ENCODE peak calls at places on chromosomes 6 and 20, in ten cellular contexts. One of them, this sample, is unnamed.

GRCh38 chr6:113901482-113901881 is 44.3 kb downstream of the MARCKS start:
- DNase-seq in fibroblast of villous mesenchyme: peak
- DNase-seq in activated CD4-positive, alpha-beta T cell treated with anti-CD3 and anti-CD28 coated beads, Interleukin-2, amount 50 U/mL, for 1 hour: no peak
- DNase-seq in AG04450: no peak
- DNase-seq in MG63: peak
- DNase-seq in mesendoderm: no peak
- DNase-seq in WTC11: no peak
- DNase-seq in transverse colon: peak
- DNase-seq in astrocyte of the spinal cord: peak
- DNase-seq in H54: no peak
- DNase-seq in this sample: peak

GRCh38 chr6:13559251-13559650 is 15.2 kb upstream of the SIRT5 start:
- DNase-seq in AG04450: no peak
- DNase-seq in transverse colon: no peak
- DNase-seq in H54: no peak
- DNase-seq in fibroblast of villous mesenchyme: no peak
- DNase-seq in MG63: no peak
- DNase-seq in WTC11: no peak
- DNase-seq in astrocyte of the spinal cord: no peak
- DNase-seq in activated CD4-positive, alpha-beta T cell treated with anti-CD3 and anti-CD28 coated beads, Interleukin-2, amount 50 U/mL, for 1 hour: no peak
- DNase-seq in mesendoderm: no peak
- DNase-seq in this sample: no peak

GRCh38 chr6:150492507-150492906 is 107.2 kb upstream of the PLEKHG1 start:
- DNase-seq in WTC11: peak
- DNase-seq in activated CD4-positive, alpha-beta T cell treated with anti-CD3 and anti-CD28 coated beads, Interleukin-2, amount 50 U/mL, for 1 hour: no peak
- DNase-seq in AG04450: no peak
- DNase-seq in transverse colon: no peak
- DNase-seq in MG63: peak
- DNase-seq in mesendoderm: no peak
- DNase-seq in fibroblast of villous mesenchyme: no peak
- DNase-seq in H54: peak
- DNase-seq in astrocyte of the spinal cord: peak
- DNase-seq in this sample: no peak

GRCh38 chr6:116287668-116288282 is 8.0 kb upstream of the TSPYL1 start:
- DNase-seq in transverse colon: no peak
- DNase-seq in MG63: no peak
- DNase-seq in activated CD4-positive, alpha-beta T cell treated with anti-CD3 and anti-CD28 coated beads, Interleukin-2, amount 50 U/mL, for 1 hour: no peak
- DNase-seq in mesendoderm: peak
- DNase-seq in astrocyte of the spinal cord: peak
- DNase-seq in fibroblast of villous mesenchyme: peak
- DNase-seq in AG04450: no peak
- DNase-seq in WTC11: no peak
- DNase-seq in H54: no peak
- DNase-seq in this sample: peak

GRCh38 chr6:111119550-111120329 is 32.4 kb downstream of the SLC16A10 start:
- DNase-seq in astrocyte of the spinal cord: no peak
- DNase-seq in mesendoderm: no peak
- DNase-seq in H54: no peak
- DNase-seq in activated CD4-positive, alpha-beta T cell treated with anti-CD3 and anti-CD28 coated beads, Interleukin-2, amount 50 U/mL, for 1 hour: no peak
- DNase-seq in fibroblast of villous mesenchyme: peak
- DNase-seq in WTC11: no peak
- DNase-seq in AG04450: no peak
- DNase-seq in MG63: no peak
- DNase-seq in transverse colon: no peak
- DNase-seq in this sample: no peak

GRCh38 chr6:24549674-24550418 is 55.1 kb downstream of the ALDH5A1 start:
- DNase-seq in AG04450: no peak
- DNase-seq in WTC11: no peak
- DNase-seq in activated CD4-positive, alpha-beta T cell treated with anti-CD3 and anti-CD28 coated beads, Interleukin-2, amount 50 U/mL, for 1 hour: no peak
- DNase-seq in H54: no peak
- DNase-seq in MG63: no peak
- DNase-seq in mesendoderm: no peak
- DNase-seq in astrocyte of the spinal cord: no peak
- DNase-seq in fibroblast of villous mesenchyme: no peak
- DNase-seq in transverse colon: no peak
- DNase-seq in this sample: no peak

GRCh38 chr6:33704215-33704817 is 7.2 kb downstream of the UQCC2 start:
- DNase-seq in AG04450: no peak
- DNase-seq in mesendoderm: no peak
- DNase-seq in activated CD4-positive, alpha-beta T cell treated with anti-CD3 and anti-CD28 coated beads, Interleukin-2, amount 50 U/mL, for 1 hour: no peak
- DNase-seq in fibroblast of villous mesenchyme: no peak
- DNase-seq in WTC11: no peak
- DNase-seq in MG63: no peak
- DNase-seq in transverse colon: no peak
- DNase-seq in H54: no peak
- DNase-seq in astrocyte of the spinal cord: no peak
- DNase-seq in this sample: no peak

GRCh38 chr20:35929301-35929700 is 25.0 kb downstream of the SCAND1 start:
- DNase-seq in astrocyte of the spinal cord: no peak
- DNase-seq in transverse colon: no peak
- DNase-seq in H54: no peak
- DNase-seq in MG63: no peak
- DNase-seq in activated CD4-positive, alpha-beta T cell treated with anti-CD3 and anti-CD28 coated beads, Interleukin-2, amount 50 U/mL, for 1 hour: no peak
- DNase-seq in fibroblast of villous mesenchyme: no peak
- DNase-seq in mesendoderm: no peak
- DNase-seq in WTC11: no peak
- DNase-seq in AG04450: no peak
- DNase-seq in this sample: no peak

GRCh38 chr6:82045965-82046756 is 201.4 kb downstream of the IBTK start:
- DNase-seq in MG63: no peak
- DNase-seq in activated CD4-positive, alpha-beta T cell treated with anti-CD3 and anti-CD28 coated beads, Interleukin-2, amount 50 U/mL, for 1 hour: no peak
- DNase-seq in fibroblast of villous mesenchyme: peak
- DNase-seq in WTC11: no peak
- DNase-seq in H54: peak
- DNase-seq in transverse colon: no peak
- DNase-seq in AG04450: peak
- DNase-seq in astrocyte of the spinal cord: peak
- DNase-seq in mesendoderm: peak
- DNase-seq in this sample: peak